ENCODE peak calls at places on chromosomes 6 and 20, in five cellular contexts. W is neural crest cell, U is anterior cingulate cortex, D is H7, H is cardiac septum. C is an unnamed sample.

GRCh38 chr20:36268501-36269342 is 32.4 kb downstream of the AAR2 start:
- DNase-seq in H (peak), D (peak), W (no peak), U (no peak), C (no peak)

GRCh38 chr6:143449731-143450452 is 603 bp downstream of the ADAT2 start:
- DNase-seq in H (no peak), U (no peak), W (no peak), D (no peak), C (peak)

GRCh38 chr20:16228722-16229121 is 344.5 kb downstream of the KIF16B start:
- DNase-seq in H (no peak), W (no peak), D (no peak), U (no peak), C (no peak)

GRCh38 chr6:153015094-153015645 is 12.7 kb upstream of the MTRF1L start:
- DNase-seq in W (no peak), D (no peak), H (no peak), U (no peak), C (no peak)

GRCh38 chr6:135299256-135299655 is 118.1 kb downstream of the MYB start:
- DNase-seq in U (no peak), D (no peak), W (no peak), H (no peak), C (no peak)

GRCh38 chr20:57986776-57987175 is 241.7 kb downstream of the ANKRD60 start:
- DNase-seq in H (no peak), D (no peak), U (no peak), W (no peak), C (no peak)

GRCh38 chr20:40431611-40432010 is 257.4 kb downstream of the MAFB start:
- DNase-seq in D (no peak), U (no peak), H (no peak), W (no peak), C (no peak)

GRCh38 chr6:169723991-169724553 is at the start of gene PHF10:
- DNase-seq in U (no peak), W (peak), H (no peak), D (peak), C (peak)

GRCh38 chr6:43276180-43277082 is 21.6 kb upstream of the SLC22A7 start:
- DNase-seq in W (no peak), D (peak), U (no peak), H (no peak), C (peak)

GRCh38 chr20:45725134-45725533 is 3.0 kb downstream of the SPINT4 start:
- DNase-seq in U (no peak), H (no peak), W (no peak), D (no peak), C (no peak)

GRCh38 chr6:52063584-52064400 is 23.6 kb downstream of the PKHD1 start:
- DNase-seq in U (no peak), H (no peak), D (peak), W (peak), C (peak)

GRCh38 chr6:108914235-108915022 is 66.2 kb downstream of the ARMC2 start:
- DNase-seq in D (peak), U (no peak), W (peak), H (no peak), C (peak)

GRCh38 chr6:38354033-38354373 is 285.7 kb downstream of the BTBD9 start:
- DNase-seq in U (no peak), W (no peak), H (no peak), D (no peak), C (no peak)

GRCh38 chr20:52236292-52236691 is 44.7 kb upstream of the ZFP64 start:
- DNase-seq in H (no peak), D (no peak), W (no peak), U (no peak), C (no peak)

GRCh38 chr6:80245043-80245442 is 138.6 kb downstream of the BCKDHB start:
- DNase-seq in U (no peak), W (no peak), D (no peak), H (no peak), C (no peak)

GRCh38 chr20:41367393-41367695 is 726 bp upstream of the EMILIN3 start:
- DNase-seq in D (peak), H (no peak), U (no peak), W (no peak), C (no peak)

GRCh38 chr6:490251-491037 is 98.9 kb downstream of the IRF4 start:
- DNase-seq in D (no peak), U (no peak), H (no peak), W (no peak), C (no peak)

GRCh38 chr20:59428441-59429205 is 128.2 kb downstream of the EDN3 start:
- DNase-seq in D (no peak), H (no peak), W (no peak), U (no peak), C (no peak)

GRCh38 chr6:25193865-25194679 is 85.1 kb upstream of the CARMIL1 start:
- DNase-seq in D (no peak), W (no peak), U (no peak), H (no peak), C (no peak)

GRCh38 chr6:142867355-142867801 is 77.6 kb downstream of the HIVEP2 start:
- DNase-seq in D (no peak), W (no peak), H (no peak), U (no peak), C (no peak)

GRCh38 chr6:136784910-136785746 is 7.1 kb downstream of the MAP3K5 start:
- DNase-seq in W (no peak), D (no peak), H (peak), U (peak), C (peak)

GRCh38 chr20:50572922-50573777 is 63.0 kb downstream of the PTPN1 start:
- DNase-seq in H (no peak), W (no peak), U (peak), D (peak), C (no peak)

GRCh38 chr6:107105511-107106116 is 9.7 kb downstream of the BEND3 start:
- DNase-seq in U (no peak), H (peak), W (no peak), D (peak), C (no peak)

GRCh38 chr6:28258877-28259777 is at the start of gene NKAPL:
- DNase-seq in D (peak), U (peak), W (no peak), H (peak), C (peak)

GRCh38 chr20:760751-761417 is 7.4 kb downstream of the SLC52A3 start:
- DNase-seq in H (no peak), W (peak), D (peak), U (no peak), C (no peak)

GRCh38 chr6:147063469-147064031 is 140.7 kb upstream of the STXBP5 start:
- DNase-seq in U (no peak), H (no peak), W (no peak), D (no peak), C (no peak)

GRCh38 chr6:104182811-104183210 is 676.9 kb downstream of the HACE1 start:
- DNase-seq in W (no peak), U (no peak), H (no peak), D (no peak), C (no peak)

GRCh38 chr20:24153101-24154040 is 164.8 kb upstream of the GGTLC1 start:
- DNase-seq in U (no peak), D (no peak), W (no peak), H (no peak), C (no peak)